ENCODE peak calls at places on chromosomes 2 and 18, in ten cellular contexts. U is GM23338, N is GM12878, A is Panc1, W is prostate gland, Q is transverse colon, X is SK-N-SH, D is stomach, R is sigmoid colon, I is HL-60. Y is an unnamed sample.

GRCh38 chr2:237140689-237141285 is 55.1 kb downstream of the COPS8 start:
- DNase-seq in U (no peak), N (no peak), A (no peak), W (no peak), Q (no peak), X (no peak), D (no peak), R (peak; percentile 88), I (no peak), Y (no peak)

GRCh38 chr2:239944706-239945551 is 80.2 kb downstream of the NDUFA10 start:
- DNase-seq in U (no peak), N (no peak), A (no peak), W (no peak), Q (no peak), X (no peak), D (no peak), R (peak; percentile 62), I (peak; percentile 87), Y (no peak)

GRCh38 chr2:173151671-173152398 is 76.2 kb downstream of the MAP3K20 start:
- DNase-seq in U (no peak), N (no peak), A (peak; percentile 96), W (no peak), Q (no peak), X (no peak), D (no peak), R (no peak), I (no peak), Y (no peak)

GRCh38 chr18:28581503-28582169 is 404.7 kb upstream of the CDH2 start:
- DNase-seq in U (peak; percentile 11), N (no peak), A (no peak), W (no peak), Q (no peak), X (peak; percentile 3), D (no peak), R (no peak), I (no peak), Y (no peak)

GRCh38 chr2:216312441-216312840 is 59.8 kb downstream of the MARCHF4 start:
- DNase-seq in U (no peak), N (no peak), A (no peak), W (no peak), Q (no peak), X (no peak), D (no peak), R (no peak), I (no peak), Y (no peak)

GRCh38 chr2:220334210-220334609 is 706.8 kb downstream of the SLC4A3 start:
- DNase-seq in U (no peak), N (no peak), A (no peak), W (no peak), Q (no peak), X (no peak), D (no peak), R (no peak), I (no peak), Y (no peak)

GRCh38 chr18:75161629-75162028 is 47.3 kb downstream of the PTGR3 start:
- DNase-seq in U (no peak), N (no peak), A (peak; percentile 47), W (no peak), Q (peak; percentile 56), X (no peak), D (peak; percentile 54), R (no peak), I (peak; percentile 82), Y (no peak)

GRCh38 chr18:58768293-58768974 is 96.2 kb upstream of the ZNF532 start:
- DNase-seq in U (peak; percentile 91), N (no peak), A (no peak), W (peak; percentile 75), Q (peak; percentile 83), X (peak; percentile 94), D (peak; percentile 84), R (peak; percentile 84), I (peak; percentile 60), Y (peak; percentile 78)

GRCh38 chr2:200507179-200507578 is 2.7 kb downstream of the KCTD18 start:
- DNase-seq in U (no peak), N (no peak), A (no peak), W (no peak), Q (no peak), X (no peak), D (no peak), R (no peak), I (no peak), Y (no peak)

GRCh38 chr2:200509608-200510433 is at the start of gene KCTD18:
- DNase-seq in U (peak; percentile 90), N (peak; percentile 62), A (peak; percentile 13), W (peak; percentile 84), Q (peak; percentile 95), X (peak; percentile 98), D (peak; percentile 92), R (peak; percentile 94), I (peak; percentile 93), Y (peak; percentile 93)

GRCh38 chr2:200515155-200515554 is 5.3 kb upstream of the KCTD18 start:
- DNase-seq in U (no peak), N (no peak), A (no peak), W (no peak), Q (no peak), X (no peak), D (no peak), R (no peak), I (no peak), Y (no peak)

GRCh38 chr2:200506679-200507078 is 3.2 kb downstream of the KCTD18 start:
- DNase-seq in U (no peak), N (no peak), A (no peak), W (no peak), Q (no peak), X (no peak), D (no peak), R (no peak), I (no peak), Y (no peak)

DNA sequence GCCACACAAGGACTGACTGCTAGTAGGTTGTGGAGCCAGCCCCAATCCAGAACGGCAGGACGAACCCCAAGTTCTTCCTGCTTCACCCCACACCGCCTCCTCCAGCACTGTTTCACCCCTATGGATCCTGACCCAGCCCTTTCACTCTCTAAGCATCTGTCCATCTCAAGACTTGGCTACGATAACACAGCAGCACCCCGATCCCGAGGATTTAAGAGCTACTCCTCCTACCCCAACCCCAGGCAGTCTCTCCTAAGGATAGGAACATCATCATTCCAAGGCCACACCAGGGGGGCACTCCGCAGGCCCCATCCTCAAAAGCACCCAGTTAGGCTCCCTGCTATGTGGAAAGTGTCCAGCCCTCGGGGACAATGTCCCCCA is 651 bp downstream of the KCTD18 start:
- DNase-seq in U (peak; percentile 18), N (no peak), A (no peak), W (no peak), Q (no peak), X (peak; percentile 51), D (no peak), R (no peak), I (no peak), Y (no peak)
- TF ChIP-seq POLR2AphosphoS5 in U (no peak), N (no peak), A (no peak), W (no peak), Q (no peak), X (no peak), D (no peak), R (no peak), I (no peak), Y (no peak)

GRCh38 chr2:101818531-101819451 is 121.3 kb downstream of the MAP4K4 start:
- DNase-seq in U (peak; percentile 22), N (no peak), A (no peak), W (no peak), Q (no peak), X (no peak), D (no peak), R (no peak), I (no peak), Y (no peak)
- H3K27ac ChIP-seq in U (no peak overlapping the region), N (no peak overlapping the region), A (no peak overlapping the region), W (no peak overlapping the region), Q (no peak overlapping the region), X (peak overlapping the region; percentile 78), D (peak overlapping the region; percentile 6), R (no peak overlapping the region), I (no peak overlapping the region), Y (peak overlapping the region; percentile 48)

DNA sequence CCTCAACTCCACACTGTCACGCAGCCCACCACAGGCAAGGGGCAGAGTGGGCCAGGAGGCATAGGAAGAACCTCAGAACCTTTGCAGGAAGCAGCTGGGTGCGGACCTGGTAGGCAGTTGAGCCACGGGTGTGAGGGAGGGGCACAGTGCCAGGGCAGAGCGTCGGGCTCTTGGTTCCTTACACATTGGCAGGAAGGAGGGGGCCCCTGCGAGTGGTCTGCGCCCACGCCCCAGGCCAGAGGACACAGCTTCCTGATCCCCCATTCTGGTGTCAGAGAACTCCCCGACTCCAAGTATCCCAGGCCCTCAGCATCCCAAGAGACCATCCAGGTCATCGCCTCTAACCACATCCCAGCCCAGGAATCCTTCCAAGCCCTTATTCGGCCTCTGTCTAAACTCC is 61.5 kb downstream of the TNS1 start:
- DNase-seq in U (no peak), N (no peak), A (no peak), W (no peak), Q (no peak), X (no peak), D (no peak), R (no peak), I (no peak), Y (no peak)
- TF ChIP-seq POLR2AphosphoS5 in U (no peak), N (no peak), A (no peak), W (no peak), Q (no peak), X (no peak), D (no peak), R (peak; percentile 39), I (no peak), Y (no peak)

GRCh38 chr18:48942086-48942485 is 8.7 kb downstream of the SMAD7 start:
- DNase-seq in U (no peak), N (no peak), A (no peak), W (no peak), Q (no peak), X (no peak), D (no peak), R (no peak), I (no peak), Y (no peak)

GRCh38 chr18:48943333-48943732 is 7.4 kb downstream of the SMAD7 start:
- DNase-seq in U (no peak), N (no peak), A (no peak), W (no peak), Q (no peak), X (no peak), D (no peak), R (no peak), I (no peak), Y (no peak)

GRCh38 chr18:48940854-48941531 is 9.8 kb downstream of the SMAD7 start:
- DNase-seq in U (no peak), N (peak; percentile 62), A (no peak), W (no peak), Q (peak; percentile 67), X (peak; percentile 86), D (no peak), R (no peak), I (peak; percentile 73), Y (no peak)

GRCh38 chr18:48942554-48943261 is 8.1 kb downstream of the SMAD7 start:
- DNase-seq in U (no peak), N (no peak), A (peak; percentile 83), W (no peak), Q (no peak), X (no peak), D (peak; percentile 53), R (no peak), I (no peak), Y (no peak)

DNA sequence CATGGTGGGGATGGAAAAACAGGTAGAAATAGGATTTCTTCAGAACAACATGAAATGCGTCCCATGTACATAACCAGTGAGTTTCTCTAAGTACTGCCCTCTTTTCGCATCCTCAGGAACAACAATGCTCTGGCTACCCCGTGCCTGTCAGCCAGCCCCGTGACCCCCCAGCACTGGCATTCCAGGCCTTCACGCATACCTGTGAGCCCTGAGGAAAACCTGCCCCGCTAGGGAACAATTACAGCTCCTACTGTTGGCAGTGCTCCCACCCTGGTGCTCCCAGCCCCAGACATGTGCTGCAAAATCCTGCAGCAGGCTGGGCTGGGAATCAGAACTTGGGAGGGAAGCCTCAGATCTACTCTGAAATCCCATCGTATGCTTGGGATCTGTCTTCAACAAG is 9.1 kb downstream of the SMAD7 start:
- DNase-seq in U (no peak), N (no peak), A (no peak), W (no peak), Q (no peak), X (no peak), D (no peak), R (no peak), I (no peak), Y (no peak)
- H3K27ac ChIP-seq in U (peak overlapping the region; percentile 97), N (no peak overlapping the region), A (peak overlapping the region; percentile 90), W (peak overlapping the region; percentile 68), Q (peak overlapping the region; percentile 98), X (peak overlapping the region; percentile 84), D (peak overlapping the region; percentile 100), R (peak overlapping the region; percentile 93), I (no peak overlapping the region), Y (peak overlapping the region; percentile 81)